ENCODE peak calls at places on chromosomes 3 and 15, in four cellular contexts. One of them, this sample, is unnamed.

GRCh38 chr15:42138968-42139386 is 17.5 kb downstream of the PLA2G4F start:
- DNase-seq in neuronal stem cell: no peak
- DNase-seq in NB4: no peak
- DNase-seq in aorta: peak; percentile 34
- DNase-seq in this sample: no peak

GRCh38 chr15:98738689-98739411 is 90.5 kb downstream of the IGF1R start:
- DNase-seq in aorta: no peak
- DNase-seq in neuronal stem cell: no peak
- DNase-seq in NB4: peak; percentile 65
- DNase-seq in this sample: no peak

GRCh38 chr3:132421832-132422231 is 4.5 kb downstream of the DNAJC13 start:
- DNase-seq in neuronal stem cell: no peak
- DNase-seq in aorta: no peak
- DNase-seq in NB4: no peak
- DNase-seq in this sample: no peak

GRCh38 chr3:72439321-72440183 is 408.7 kb downstream of the SHQ1 start:
- DNase-seq in neuronal stem cell: no peak
- DNase-seq in NB4: no peak
- DNase-seq in aorta: no peak
- DNase-seq in this sample: peak; percentile 38

GRCh38 chr15:40879609-40880008 is 5.6 kb upstream of the RHOV start:
- DNase-seq in neuronal stem cell: no peak
- DNase-seq in NB4: no peak
- DNase-seq in aorta: no peak
- DNase-seq in this sample: peak; percentile 68

GRCh38 chr3:124860599-124860998 is 26.6 kb downstream of the ITGB5 start:
- DNase-seq in neuronal stem cell: no peak
- DNase-seq in aorta: peak; percentile 87
- DNase-seq in NB4: no peak
- DNase-seq in this sample: no peak

GRCh38 chr3:36514171-36514570 is 133.9 kb downstream of the STAC start:
- DNase-seq in NB4: no peak
- DNase-seq in neuronal stem cell: no peak
- DNase-seq in aorta: no peak
- DNase-seq in this sample: no peak

GRCh38 chr3:60395173-60395762 is 856.0 kb downstream of the FHIT start:
- DNase-seq in neuronal stem cell: no peak
- DNase-seq in NB4: no peak
- DNase-seq in aorta: no peak
- DNase-seq in this sample: no peak

GRCh38 chr3:119194237-119195150 is 21.1 kb downstream of the UPK1B start:
- DNase-seq in NB4: no peak
- DNase-seq in aorta: no peak
- DNase-seq in neuronal stem cell: no peak
- DNase-seq in this sample: no peak

GRCh38 chr15:66269326-66270090 is 16.0 kb upstream of the MEGF11 start:
- DNase-seq in neuronal stem cell: no peak
- DNase-seq in aorta: no peak
- DNase-seq in NB4: peak; percentile 92
- DNase-seq in this sample: no peak

GRCh38 chr3:196684548-196685407 is 27.3 kb downstream of the CEP19 start:
- DNase-seq in aorta: no peak
- DNase-seq in NB4: peak; percentile 94
- DNase-seq in neuronal stem cell: peak; percentile 56
- DNase-seq in this sample: peak; percentile 92

GRCh38 chr3:11138371-11138770 is 15.9 kb upstream of the HRH1 start:
- DNase-seq in aorta: no peak
- DNase-seq in NB4: no peak
- DNase-seq in neuronal stem cell: no peak
- DNase-seq in this sample: no peak

GRCh38 chr3:180117381-180118163 is 80.8 kb upstream of the PEX5L start:
- DNase-seq in NB4: peak; percentile 7
- DNase-seq in aorta: no peak
- DNase-seq in neuronal stem cell: no peak
- DNase-seq in this sample: no peak

GRCh38 chr3:55658297-55659022 is 171.4 kb upstream of the WNT5A start:
- DNase-seq in neuronal stem cell: no peak
- DNase-seq in aorta: no peak
- DNase-seq in NB4: no peak
- DNase-seq in this sample: peak; percentile 80

GRCh38 chr3:133964547-133964946 is 65.2 kb downstream of the SLCO2A1 start:
- DNase-seq in neuronal stem cell: no peak
- DNase-seq in aorta: peak; percentile 28
- DNase-seq in NB4: peak; percentile 89
- DNase-seq in this sample: no peak

GRCh38 chr3:23698652-23699313 is 107.0 kb upstream of the UBE2E1 start:
- DNase-seq in aorta: no peak
- DNase-seq in NB4: no peak
- DNase-seq in neuronal stem cell: no peak
- DNase-seq in this sample: peak; percentile 19

GRCh38 chr3:119588112-119588511 is 8.8 kb downstream of the ADPRH start:
- DNase-seq in aorta: peak; percentile 83
- DNase-seq in neuronal stem cell: no peak
- DNase-seq in NB4: peak; percentile 40
- DNase-seq in this sample: peak; percentile 41

GRCh38 chr15:66189291-66189690 is 64.3 kb downstream of the MEGF11 start:
- DNase-seq in aorta: no peak
- DNase-seq in NB4: no peak
- DNase-seq in neuronal stem cell: no peak
- DNase-seq in this sample: no peak

GRCh38 chr15:56886450-56886856 is 32.0 kb upstream of the TCF12 start:
- DNase-seq in NB4: peak; percentile 24
- DNase-seq in aorta: no peak
- DNase-seq in neuronal stem cell: no peak
- DNase-seq in this sample: peak; percentile 9

GRCh38 chr3:157066335-157067071 is 93.4 kb downstream of the CCNL1 start:
- DNase-seq in aorta: no peak
- DNase-seq in NB4: no peak
- DNase-seq in neuronal stem cell: no peak
- DNase-seq in this sample: no peak

GRCh38 chr3:111368061-111368460 is 173.9 kb upstream of the CD96 start:
- DNase-seq in neuronal stem cell: no peak
- DNase-seq in aorta: no peak
- DNase-seq in NB4: no peak
- DNase-seq in this sample: no peak

GRCh38 chr3:166243511-166243910 is 406.3 kb upstream of the BCHE start:
- DNase-seq in neuronal stem cell: no peak
- DNase-seq in aorta: no peak
- DNase-seq in NB4: no peak
- DNase-seq in this sample: no peak

GRCh38 chr3:102398196-102398595 is 36.6 kb upstream of the ZPLD1 start:
- DNase-seq in NB4: no peak
- DNase-seq in neuronal stem cell: no peak
- DNase-seq in aorta: no peak
- DNase-seq in this sample: no peak

GRCh38 chr3:149390772-149391212 is 13.3 kb upstream of the TM4SF1 start:
- DNase-seq in NB4: no peak
- DNase-seq in aorta: no peak
- DNase-seq in neuronal stem cell: no peak
- DNase-seq in this sample: no peak

GRCh38 chr3:169815590-169816150 is 3.0 kb upstream of the LRRC34 start:
- DNase-seq in aorta: no peak
- DNase-seq in neuronal stem cell: no peak
- DNase-seq in NB4: no peak
- DNase-seq in this sample: no peak

GRCh38 chr15:97224191-97224641 is 736.3 kb upstream of the ARRDC4 start:
- DNase-seq in aorta: peak; percentile 72
- DNase-seq in NB4: no peak
- DNase-seq in neuronal stem cell: no peak
- DNase-seq in this sample: no peak

GRCh38 chr3:66822059-66823009 is 175.8 kb upstream of the KBTBD8 start:
- DNase-seq in aorta: peak; percentile 76
- DNase-seq in neuronal stem cell: peak; percentile 69
- DNase-seq in NB4: peak; percentile 59
- DNase-seq in this sample: peak; percentile 81

GRCh38 chr15:39399600-39399999 is 181.3 kb upstream of the THBS1 start:
- DNase-seq in NB4: no peak
- DNase-seq in neuronal stem cell: no peak
- DNase-seq in aorta: no peak
- DNase-seq in this sample: no peak

GRCh38 chr3:96863129-96863740 is 48.8 kb downstream of the EPHA6 start:
- DNase-seq in aorta: no peak
- DNase-seq in neuronal stem cell: peak; percentile 41
- DNase-seq in NB4: peak; percentile 49
- DNase-seq in this sample: peak; percentile 55

GRCh38 chr3:13325092-13325491 is 95.0 kb downstream of the NUP210 start:
- DNase-seq in neuronal stem cell: no peak
- DNase-seq in aorta: no peak
- DNase-seq in NB4: no peak
- DNase-seq in this sample: no peak

GRCh38 chr3:167918686-167919085 is 177.0 kb downstream of the GOLIM4 start:
- DNase-seq in aorta: no peak
- DNase-seq in neuronal stem cell: no peak
- DNase-seq in NB4: no peak
- DNase-seq in this sample: no peak

GRCh38 chr3:168859143-168859542 is 763.4 kb upstream of the GOLIM4 start:
- DNase-seq in neuronal stem cell: no peak
- DNase-seq in NB4: no peak
- DNase-seq in aorta: no peak
- DNase-seq in this sample: no peak

GRCh38 chr3:85570819-85571218 is 612.0 kb downstream of the CADM2 start:
- DNase-seq in NB4: no peak
- DNase-seq in neuronal stem cell: no peak
- DNase-seq in aorta: no peak
- DNase-seq in this sample: no peak

GRCh38 chr15:89664951-89665350 is 9.7 kb upstream of the KIF7 start:
- DNase-seq in neuronal stem cell: no peak
- DNase-seq in aorta: no peak
- DNase-seq in NB4: no peak
- DNase-seq in this sample: no peak
- H3K4me3 ChIP-seq in neuronal stem cell: peak overlapping the region; percentile 46
- H3K4me3 ChIP-seq in aorta: no peak overlapping the region
- H3K4me3 ChIP-seq in NB4: peak overlapping the region; percentile 16
- H3K4me3 ChIP-seq in this sample: peak overlapping the region; percentile 43

DNA sequence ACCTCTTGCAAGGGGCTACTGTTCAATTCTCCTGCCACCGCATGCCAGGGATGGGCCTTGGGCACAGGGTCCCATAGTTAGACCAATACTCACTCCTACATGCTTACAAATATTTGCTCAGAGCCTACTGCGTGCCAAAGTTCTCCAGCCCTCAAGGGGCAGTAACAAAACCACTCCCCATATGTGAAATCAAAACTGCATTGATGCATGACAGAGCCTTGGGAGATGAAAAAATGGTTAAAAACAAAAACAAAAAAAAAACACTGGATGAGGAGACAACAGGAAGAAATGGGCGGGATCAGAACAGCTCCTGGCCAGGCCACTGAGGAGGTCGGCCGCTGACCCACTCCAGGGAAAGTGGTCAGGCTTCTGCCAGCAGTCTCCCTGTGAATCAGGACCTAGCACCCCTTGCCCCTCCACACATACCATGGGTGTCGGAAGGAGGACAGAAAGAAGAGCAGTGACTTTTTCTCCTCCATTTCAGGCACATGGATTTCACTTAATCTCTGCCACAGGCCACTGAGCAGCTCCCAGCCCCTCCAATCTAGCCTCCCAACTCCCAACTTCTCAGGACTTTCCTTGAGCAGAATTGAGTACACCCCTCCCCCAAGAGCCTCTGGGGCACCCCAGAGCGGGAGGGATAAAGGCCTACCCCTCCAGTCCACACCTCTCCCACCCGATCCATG is 2.8 kb downstream of the PLXNB1 start:
- DNase-seq in aorta: no peak
- DNase-seq in neuronal stem cell: no peak
- DNase-seq in NB4: no peak
- DNase-seq in this sample: no peak
- H3K4me3 ChIP-seq in aorta: no peak overlapping the region
- H3K4me3 ChIP-seq in neuronal stem cell: peak overlapping the region; percentile 77
- H3K4me3 ChIP-seq in NB4: no peak overlapping the region
- H3K4me3 ChIP-seq in this sample: no peak overlapping the region

GRCh38 chr15:80204231-80204630 is 47.8 kb downstream of the CTXND1 start:
- DNase-seq in neuronal stem cell: no peak
- DNase-seq in aorta: no peak
- DNase-seq in NB4: no peak
- DNase-seq in this sample: no peak

GRCh38 chr15:80210612-80211554 is 41.1 kb downstream of the CTXND1 start:
- DNase-seq in NB4: peak; percentile 31
- DNase-seq in aorta: no peak
- DNase-seq in neuronal stem cell: no peak
- DNase-seq in this sample: peak; percentile 35

GRCh38 chr15:80207887-80208286 is 44.1 kb downstream of the CTXND1 start:
- DNase-seq in neuronal stem cell: no peak
- DNase-seq in NB4: no peak
- DNase-seq in aorta: no peak
- DNase-seq in this sample: no peak

GRCh38 chr15:80211976-80212375 is 40.0 kb downstream of the CTXND1 start:
- DNase-seq in NB4: no peak
- DNase-seq in aorta: no peak
- DNase-seq in neuronal stem cell: no peak
- DNase-seq in this sample: no peak

GRCh38 chr15:80208758-80209734 is 43.0 kb downstream of the CTXND1 start:
- DNase-seq in neuronal stem cell: no peak
- DNase-seq in aorta: no peak
- DNase-seq in NB4: no peak
- DNase-seq in this sample: no peak
- H3K4me3 ChIP-seq in neuronal stem cell: no peak overlapping the region
- H3K4me3 ChIP-seq in aorta: no peak overlapping the region
- H3K4me3 ChIP-seq in NB4: no peak overlapping the region
- H3K4me3 ChIP-seq in this sample: no peak overlapping the region

GRCh38 chr3:61841111-61841845 is 279.9 kb downstream of the PTPRG start:
- DNase-seq in NB4: no peak
- DNase-seq in neuronal stem cell: no peak
- DNase-seq in aorta: no peak
- DNase-seq in this sample: no peak
- H3K4me3 ChIP-seq in NB4: no peak overlapping the region
- H3K4me3 ChIP-seq in neuronal stem cell: no peak overlapping the region
- H3K4me3 ChIP-seq in aorta: no peak overlapping the region
- H3K4me3 ChIP-seq in this sample: no peak overlapping the region

GRCh38 chr3:185701891-185702563 is 115.9 kb downstream of the SENP2 start:
- DNase-seq in neuronal stem cell: no peak
- DNase-seq in aorta: no peak
- DNase-seq in NB4: no peak
- DNase-seq in this sample: no peak
- H3K4me3 ChIP-seq in neuronal stem cell: no peak overlapping the region
- H3K4me3 ChIP-seq in aorta: no peak overlapping the region
- H3K4me3 ChIP-seq in NB4: no peak overlapping the region
- H3K4me3 ChIP-seq in this sample: no peak overlapping the region